ENCODE peak calls at places on chromosomes 12 and 14, in nine cellular contexts. N is fibroblast of lung, J is aorta, B is breast epithelium, A is transverse colon, S is PC-3, Z is neuronal stem cell, R is uterus, L is lung. I is an unnamed sample.
A peak's percentile ranks its signal among the peaks of the same experiment; 100 is the strongest.

GRCh38 chr14:21476526-21476924 is 234 bp downstream of the RAB2B start:
- DNase-seq in N (no peak), J (peak; percentile 97), B (peak; percentile 91), A (peak; percentile 94), S (peak; percentile 79), Z (no peak), R (peak; percentile 86), L (peak; percentile 90), I (no peak)

GRCh38 chr14:72675126-72675525 is 218.8 kb downstream of the DPF3 start:
- DNase-seq in N (no peak), J (no peak), B (no peak), A (no peak), S (no peak), Z (no peak), R (no peak), L (no peak), I (no peak)

GRCh38 chr12:107843351-107844311 is 69.1 kb downstream of the ASCL4 start:
- DNase-seq in N (no peak), J (no peak), B (no peak), A (no peak), S (no peak), Z (peak; percentile 42), R (no peak), L (no peak), I (no peak)

GRCh38 chr12:101940400-101940950 is 63.1 kb downstream of the DRAM1 start:
- DNase-seq in N (no peak), J (no peak), B (no peak), A (no peak), S (no peak), Z (no peak), R (no peak), L (no peak), I (no peak)

GRCh38 chr12:94148841-94149780 is 734 bp downstream of the PLXNC1 start:
- DNase-seq in N (peak; percentile 49), J (peak; percentile 84), B (no peak), A (peak; percentile 52), S (no peak), Z (peak; percentile 58), R (peak; percentile 35), L (no peak), I (peak; percentile 69)

GRCh38 chr14:79369359-79370332 is 841.7 kb downstream of the DIO2 start:
- DNase-seq in N (peak; percentile 99), J (no peak), B (no peak), A (no peak), S (peak; percentile 90), Z (no peak), R (peak; percentile 46), L (no peak), I (no peak)

GRCh38 chr14:91654836-91655235 is 77.0 kb downstream of the CATSPERB start:
- DNase-seq in N (no peak), J (no peak), B (no peak), A (no peak), S (no peak), Z (no peak), R (no peak), L (no peak), I (no peak)

GRCh38 chr14:65359503-65359902 is 53.0 kb upstream of the FUT8 start:
- DNase-seq in N (peak; percentile 78), J (no peak), B (no peak), A (no peak), S (peak; percentile 82), Z (no peak), R (no peak), L (no peak), I (no peak)

GRCh38 chr12:76033116-76034001 is 1.8 kb upstream of the PHLDA1 start:
- DNase-seq in N (peak; percentile 59), J (no peak), B (no peak), A (no peak), S (peak; percentile 43), Z (no peak), R (no peak), L (no peak), I (no peak)

GRCh38 chr14:74262076-74262475 is 22.8 kb downstream of the VSX2 start:
- DNase-seq in N (no peak), J (peak; percentile 53), B (no peak), A (no peak), S (no peak), Z (no peak), R (no peak), L (no peak), I (no peak)

GRCh38 chr14:20988717-20989116 is 1.1 kb upstream of the METTL17 start:
- DNase-seq in N (no peak), J (no peak), B (no peak), A (no peak), S (no peak), Z (no peak), R (no peak), L (no peak), I (no peak)

GRCh38 chr12:103857164-103857563 is 16.1 kb upstream of the NT5DC3 start:
- DNase-seq in N (no peak), J (no peak), B (no peak), A (no peak), S (no peak), Z (no peak), R (no peak), L (no peak), I (no peak)

GRCh38 chr12:75661927-75662326 is 150.5 kb upstream of the KRR1 start:
- DNase-seq in N (peak; percentile 91), J (no peak), B (no peak), A (no peak), S (peak; percentile 60), Z (no peak), R (no peak), L (no peak), I (no peak)

GRCh38 chr12:109573029-109573913 is at the start of the genes MMAB and MVK:
- DNase-seq in N (peak; percentile 99), J (peak; percentile 98), B (peak; percentile 100), A (peak; percentile 99), S (peak; percentile 100), Z (peak; percentile 99), R (peak; percentile 98), L (peak; percentile 100), I (peak; percentile 99)

GRCh38 chr14:57051633-57052032 is 217.1 kb downstream of the EXOC5 start:
- DNase-seq in N (no peak), J (no peak), B (no peak), A (no peak), S (no peak), Z (no peak), R (no peak), L (no peak), I (no peak)

GRCh38 chr14:29735459-29735858 is 192.2 kb downstream of the PRKD1 start:
- DNase-seq in N (no peak), J (no peak), B (no peak), A (no peak), S (no peak), Z (no peak), R (no peak), L (no peak), I (no peak)

GRCh38 chr12:116152268-116152667 is 125.2 kb downstream of the MED13L start:
- DNase-seq in N (peak; percentile 68), J (no peak), B (no peak), A (no peak), S (no peak), Z (no peak), R (no peak), L (no peak), I (no peak)

GRCh38 chr12:94997061-94997460 is 6.4 kb downstream of the NDUFA12 start:
- DNase-seq in N (no peak), J (no peak), B (no peak), A (no peak), S (no peak), Z (no peak), R (no peak), L (no peak), I (no peak)

GRCh38 chr12:117365072-117365616 is 3.7 kb upstream of the NOS1 start:
- DNase-seq in N (no peak), J (no peak), B (no peak), A (no peak), S (no peak), Z (no peak), R (no peak), L (no peak), I (no peak)
- H3K27me3 ChIP-seq in N (peaks cover 3% of the 10 kb centered on the region), J (no peaks in the 10 kb centered on the region), B (peaks cover 62% of the 10 kb centered on the region), A (peaks cover 59% of the 10 kb centered on the region), S (peaks cover 50% of the 10 kb centered on the region), Z (peaks cover 21% of the 10 kb centered on the region), R (peaks cover 20% of the 10 kb centered on the region), L (peaks cover 9% of the 10 kb centered on the region), I (no peaks in the 10 kb centered on the region)

GRCh38 chr12:1777798-1778197 is 42.6 kb upstream of the LRTM2 start:
- DNase-seq in N (peak; percentile 73), J (no peak), B (no peak), A (no peak), S (peak; percentile 46), Z (no peak), R (no peak), L (no peak), I (no peak)

GRCh38 chr12:1782215-1782614 is 38.1 kb upstream of the LRTM2 start:
- DNase-seq in N (no peak), J (no peak), B (no peak), A (no peak), S (no peak), Z (no peak), R (no peak), L (no peak), I (no peak)

GRCh38 chr12:1778911-1779310 is 41.5 kb upstream of the LRTM2 start:
- DNase-seq in N (no peak), J (no peak), B (no peak), A (no peak), S (no peak), Z (no peak), R (no peak), L (no peak), I (no peak)

GRCh38 chr12:1779783-1780182 is 40.6 kb upstream of the LRTM2 start:
- DNase-seq in N (peak; percentile 80), J (no peak), B (no peak), A (no peak), S (no peak), Z (no peak), R (no peak), L (no peak), I (no peak)

DNA sequence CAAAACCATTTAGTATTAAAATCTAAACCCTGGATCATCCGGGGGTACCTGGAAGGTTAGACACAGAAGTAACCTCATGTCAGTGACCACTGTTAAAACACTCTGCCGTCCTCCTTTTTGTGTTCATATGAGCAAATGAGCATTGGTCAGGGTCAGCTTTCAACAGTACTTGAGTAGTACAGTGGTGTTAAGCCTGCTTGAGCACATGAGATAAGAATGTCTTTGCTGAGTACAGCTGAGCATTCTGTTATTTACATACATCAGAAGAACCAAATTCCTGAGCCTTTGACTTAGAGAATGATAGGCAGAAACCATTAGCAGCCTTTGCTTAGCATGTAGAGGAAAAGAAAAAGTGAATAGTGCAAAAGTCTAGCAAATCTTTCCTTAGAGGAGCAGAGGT is 38.6 kb upstream of the LRTM2 start:
- DNase-seq in N (peak; percentile 56), J (no peak), B (no peak), A (no peak), S (no peak), Z (no peak), R (no peak), L (no peak), I (no peak)
- H3K36me3 ChIP-seq in N (peaks cover 2% of the 10 kb centered on the region), J (peaks cover 3% of the 10 kb centered on the region), B (no peaks in the 10 kb centered on the region), A (no peaks in the 10 kb centered on the region), S (peaks cover 21% of the 10 kb centered on the region), Z (peaks cover 83% of the 10 kb centered on the region), R (no peaks in the 10 kb centered on the region), L (peaks cover 29% of the 10 kb centered on the region), I (peaks cover 2% of the 10 kb centered on the region)

GRCh38 chr12:99975321-99975720 is 9.4 kb downstream of the ANKS1B start:
- DNase-seq in N (no peak), J (no peak), B (no peak), A (no peak), S (no peak), Z (no peak), R (no peak), L (no peak), I (no peak)
- H3K9me3 ChIP-seq in N (no peaks in the 10 kb centered on the region), J (peaks cover 1% of the 10 kb centered on the region), B (no peaks in the 10 kb centered on the region), A (no peaks in the 10 kb centered on the region), S (no peaks in the 10 kb centered on the region), Z (no peaks in the 10 kb centered on the region), R (no peaks in the 10 kb centered on the region), L (peaks cover 1% of the 10 kb centered on the region), I (no peaks in the 10 kb centered on the region)

GRCh38 chr12:114447274-114447716 is 41.4 kb upstream of the TBX5 start:
- DNase-seq in N (no peak), J (no peak), B (no peak), A (no peak), S (no peak), Z (no peak), R (no peak), L (no peak), I (no peak)
- H3K27me3 ChIP-seq in N (peaks cover 58% of the 10 kb centered on the region), J (no peaks in the 10 kb centered on the region), B (peaks cover 86% of the 10 kb centered on the region), A (peaks cover 100% of the 10 kb centered on the region), S (peaks cover 99% of the 10 kb centered on the region), Z (peaks cover 49% of the 10 kb centered on the region), R (peaks cover 61% of the 10 kb centered on the region), L (peaks cover 19% of the 10 kb centered on the region), I (no peaks in the 10 kb centered on the region)

I was measured in Caco-2.